ENCODE peak calls at places on chromosomes 7 and 10, in nine cellular contexts. One of them, this sample, is unnamed.

GRCh38 chr7:111175908-111176307 is 85.0 kb downstream of the LRRN3 start:
- DNase-seq in AG04450: no peak
- DNase-seq in fibroblast of the aortic adventitia: no peak
- DNase-seq in cardiac muscle cell: no peak
- DNase-seq in T follicular helper cell: no peak
- DNase-seq in AG09309: no peak
- DNase-seq in adrenal gland: no peak
- DNase-seq in RCC 7860: no peak
- DNase-seq in foreskin fibroblast: no peak
- DNase-seq in this sample: no peak

GRCh38 chr7:11625669-11626068 is 206.3 kb downstream of the THSD7A start:
- DNase-seq in adrenal gland: peak; percentile 40
- DNase-seq in T follicular helper cell: no peak
- DNase-seq in foreskin fibroblast: peak; percentile 47
- DNase-seq in AG09309: no peak
- DNase-seq in cardiac muscle cell: no peak
- DNase-seq in fibroblast of the aortic adventitia: peak; percentile 4
- DNase-seq in AG04450: no peak
- DNase-seq in RCC 7860: no peak
- DNase-seq in this sample: no peak

GRCh38 chr7:17152698-17153097 is 145.8 kb upstream of the AHR start:
- DNase-seq in AG09309: no peak
- DNase-seq in adrenal gland: no peak
- DNase-seq in T follicular helper cell: no peak
- DNase-seq in fibroblast of the aortic adventitia: no peak
- DNase-seq in foreskin fibroblast: no peak
- DNase-seq in cardiac muscle cell: no peak
- DNase-seq in AG04450: no peak
- DNase-seq in RCC 7860: no peak
- DNase-seq in this sample: no peak

GRCh38 chr10:33134011-33134751 is 176.2 kb upstream of the ITGB1 start:
- DNase-seq in fibroblast of the aortic adventitia: peak; percentile 95
- DNase-seq in RCC 7860: peak; percentile 100
- DNase-seq in AG04450: no peak
- DNase-seq in T follicular helper cell: peak; percentile 68
- DNase-seq in adrenal gland: peak; percentile 72
- DNase-seq in foreskin fibroblast: peak; percentile 94
- DNase-seq in AG09309: peak; percentile 88
- DNase-seq in cardiac muscle cell: no peak
- DNase-seq in this sample: no peak

GRCh38 chr7:54719425-54719824 is 39.6 kb downstream of the SEC61G start:
- DNase-seq in fibroblast of the aortic adventitia: no peak
- DNase-seq in T follicular helper cell: no peak
- DNase-seq in cardiac muscle cell: no peak
- DNase-seq in AG04450: no peak
- DNase-seq in RCC 7860: no peak
- DNase-seq in AG09309: no peak
- DNase-seq in foreskin fibroblast: no peak
- DNase-seq in adrenal gland: no peak
- DNase-seq in this sample: no peak

GRCh38 chr10:6221971-6222751 is 19.4 kb downstream of the PFKFB3 start:
- DNase-seq in cardiac muscle cell: peak; percentile 54
- DNase-seq in foreskin fibroblast: peak; percentile 24
- DNase-seq in AG09309: no peak
- DNase-seq in T follicular helper cell: no peak
- DNase-seq in AG04450: no peak
- DNase-seq in adrenal gland: no peak
- DNase-seq in RCC 7860: peak; percentile 87
- DNase-seq in fibroblast of the aortic adventitia: peak; percentile 45
- DNase-seq in this sample: no peak

GRCh38 chr7:148883233-148884048 is 650 bp downstream of the EZH2 start:
- DNase-seq in AG04450: no peak
- DNase-seq in adrenal gland: peak; percentile 51
- DNase-seq in RCC 7860: no peak
- DNase-seq in AG09309: no peak
- DNase-seq in foreskin fibroblast: peak; percentile 37
- DNase-seq in fibroblast of the aortic adventitia: no peak
- DNase-seq in cardiac muscle cell: peak; percentile 66
- DNase-seq in T follicular helper cell: peak; percentile 51
- DNase-seq in this sample: peak; percentile 10

GRCh38 chr10:77233466-77233865 is 404.1 kb downstream of the KCNMA1 start:
- DNase-seq in fibroblast of the aortic adventitia: no peak
- DNase-seq in adrenal gland: no peak
- DNase-seq in T follicular helper cell: no peak
- DNase-seq in RCC 7860: no peak
- DNase-seq in cardiac muscle cell: no peak
- DNase-seq in AG04450: no peak
- DNase-seq in AG09309: no peak
- DNase-seq in foreskin fibroblast: no peak
- DNase-seq in this sample: no peak

GRCh38 chr10:44463511-44464121 is 78.7 kb upstream of the CXCL12 start:
- DNase-seq in T follicular helper cell: no peak
- DNase-seq in RCC 7860: no peak
- DNase-seq in AG09309: peak; percentile 80
- DNase-seq in adrenal gland: no peak
- DNase-seq in fibroblast of the aortic adventitia: peak; percentile 95
- DNase-seq in cardiac muscle cell: no peak
- DNase-seq in AG04450: no peak
- DNase-seq in foreskin fibroblast: peak; percentile 59
- DNase-seq in this sample: peak; percentile 2

GRCh38 chr10:69407621-69408301 is 9.0 kb downstream of the TACR2 start:
- DNase-seq in T follicular helper cell: no peak
- DNase-seq in adrenal gland: no peak
- DNase-seq in fibroblast of the aortic adventitia: no peak
- DNase-seq in foreskin fibroblast: peak; percentile 17
- DNase-seq in AG04450: no peak
- DNase-seq in cardiac muscle cell: peak; percentile 54
- DNase-seq in AG09309: no peak
- DNase-seq in RCC 7860: no peak
- DNase-seq in this sample: peak; percentile 62

GRCh38 chr7:27178366-27178765 is 4.2 kb upstream of the HOXA10 start:
- DNase-seq in T follicular helper cell: no peak
- DNase-seq in foreskin fibroblast: peak; percentile 81
- DNase-seq in fibroblast of the aortic adventitia: no peak
- DNase-seq in adrenal gland: no peak
- DNase-seq in cardiac muscle cell: no peak
- DNase-seq in AG09309: no peak
- DNase-seq in AG04450: no peak
- DNase-seq in RCC 7860: peak; percentile 58
- DNase-seq in this sample: no peak

GRCh38 chr7:99997545-99998137 is 17.8 kb upstream of the ZKSCAN1 start:
- DNase-seq in fibroblast of the aortic adventitia: peak; percentile 13
- DNase-seq in T follicular helper cell: peak; percentile 42
- DNase-seq in cardiac muscle cell: peak; percentile 30
- DNase-seq in AG04450: no peak
- DNase-seq in adrenal gland: no peak
- DNase-seq in RCC 7860: no peak
- DNase-seq in foreskin fibroblast: peak; percentile 59
- DNase-seq in AG09309: no peak
- DNase-seq in this sample: peak; percentile 54

GRCh38 chr10:62732841-62733653 is 71.5 kb upstream of the ADO start:
- DNase-seq in cardiac muscle cell: no peak
- DNase-seq in AG09309: no peak
- DNase-seq in fibroblast of the aortic adventitia: peak; percentile 36
- DNase-seq in AG04450: peak; percentile 21
- DNase-seq in adrenal gland: no peak
- DNase-seq in RCC 7860: peak; percentile 87
- DNase-seq in foreskin fibroblast: peak; percentile 17
- DNase-seq in T follicular helper cell: peak; percentile 31
- DNase-seq in this sample: no peak

GRCh38 chr10:113650172-113650571 is 13.7 kb downstream of the NRAP start:
- DNase-seq in adrenal gland: no peak
- DNase-seq in RCC 7860: no peak
- DNase-seq in AG04450: no peak
- DNase-seq in fibroblast of the aortic adventitia: no peak
- DNase-seq in AG09309: no peak
- DNase-seq in cardiac muscle cell: no peak
- DNase-seq in foreskin fibroblast: no peak
- DNase-seq in T follicular helper cell: no peak
- DNase-seq in this sample: no peak

GRCh38 chr7:64687249-64687648 is 21.3 kb downstream of the ZNF107 start:
- DNase-seq in adrenal gland: no peak
- DNase-seq in RCC 7860: no peak
- DNase-seq in cardiac muscle cell: no peak
- DNase-seq in AG04450: no peak
- DNase-seq in AG09309: no peak
- DNase-seq in fibroblast of the aortic adventitia: no peak
- DNase-seq in foreskin fibroblast: no peak
- DNase-seq in T follicular helper cell: no peak
- DNase-seq in this sample: no peak

GRCh38 chr10:106857213-106857612 is 307.3 kb downstream of the SORCS1 start:
- DNase-seq in RCC 7860: no peak
- DNase-seq in cardiac muscle cell: no peak
- DNase-seq in foreskin fibroblast: no peak
- DNase-seq in AG09309: no peak
- DNase-seq in AG04450: no peak
- DNase-seq in T follicular helper cell: no peak
- DNase-seq in adrenal gland: no peak
- DNase-seq in fibroblast of the aortic adventitia: no peak
- DNase-seq in this sample: no peak

GRCh38 chr10:55628260-55628701 is 732.8 kb downstream of the ZWINT start:
- DNase-seq in adrenal gland: peak; percentile 87
- DNase-seq in foreskin fibroblast: no peak
- DNase-seq in T follicular helper cell: no peak
- DNase-seq in AG04450: no peak
- DNase-seq in RCC 7860: no peak
- DNase-seq in cardiac muscle cell: peak; percentile 59
- DNase-seq in fibroblast of the aortic adventitia: no peak
- DNase-seq in AG09309: no peak
- DNase-seq in this sample: no peak

GRCh38 chr7:131302876-131303707 is 24.6 kb upstream of the MKLN1 start:
- DNase-seq in AG09309: no peak
- DNase-seq in RCC 7860: peak; percentile 31
- DNase-seq in AG04450: no peak
- DNase-seq in fibroblast of the aortic adventitia: peak; percentile 62
- DNase-seq in adrenal gland: no peak
- DNase-seq in foreskin fibroblast: peak; percentile 63
- DNase-seq in cardiac muscle cell: no peak
- DNase-seq in T follicular helper cell: no peak
- DNase-seq in this sample: peak; percentile 43

GRCh38 chr10:103202319-103202718 is 9.2 kb upstream of the NT5C2 start:
- DNase-seq in RCC 7860: no peak
- DNase-seq in AG09309: no peak
- DNase-seq in fibroblast of the aortic adventitia: no peak
- DNase-seq in foreskin fibroblast: no peak
- DNase-seq in adrenal gland: no peak
- DNase-seq in T follicular helper cell: no peak
- DNase-seq in AG04450: no peak
- DNase-seq in cardiac muscle cell: no peak
- DNase-seq in this sample: no peak

GRCh38 chr10:102648889-102649752 is 4.8 kb downstream of the TRIM8 start:
- DNase-seq in T follicular helper cell: no peak
- DNase-seq in adrenal gland: no peak
- DNase-seq in AG04450: no peak
- DNase-seq in AG09309: no peak
- DNase-seq in cardiac muscle cell: no peak
- DNase-seq in RCC 7860: no peak
- DNase-seq in fibroblast of the aortic adventitia: no peak
- DNase-seq in foreskin fibroblast: peak; percentile 58
- DNase-seq in this sample: peak; percentile 60

GRCh38 chr10:122062831-122063674 is 74.1 kb downstream of the TACC2 start:
- DNase-seq in cardiac muscle cell: peak; percentile 49
- DNase-seq in AG09309: peak; percentile 39
- DNase-seq in adrenal gland: peak; percentile 77
- DNase-seq in fibroblast of the aortic adventitia: peak; percentile 89
- DNase-seq in foreskin fibroblast: peak; percentile 92
- DNase-seq in AG04450: peak; percentile 45
- DNase-seq in RCC 7860: peak; percentile 60
- DNase-seq in T follicular helper cell: no peak
- DNase-seq in this sample: no peak

GRCh38 chr7:137903382-137904169 is 56.8 kb upstream of the DGKI start:
- DNase-seq in AG09309: no peak
- DNase-seq in fibroblast of the aortic adventitia: peak; percentile 86
- DNase-seq in RCC 7860: peak; percentile 82
- DNase-seq in T follicular helper cell: peak; percentile 46
- DNase-seq in cardiac muscle cell: peak; percentile 81
- DNase-seq in adrenal gland: peak; percentile 71
- DNase-seq in AG04450: peak; percentile 50
- DNase-seq in foreskin fibroblast: peak; percentile 87
- DNase-seq in this sample: peak; percentile 81

GRCh38 chr7:712601-713457 is 13.7 kb upstream of the DNAAF5 start:
- DNase-seq in AG04450: no peak
- DNase-seq in T follicular helper cell: no peak
- DNase-seq in AG09309: no peak
- DNase-seq in cardiac muscle cell: no peak
- DNase-seq in adrenal gland: no peak
- DNase-seq in fibroblast of the aortic adventitia: no peak
- DNase-seq in foreskin fibroblast: no peak
- DNase-seq in RCC 7860: no peak
- DNase-seq in this sample: no peak